ENCODE peak calls at places on chromosomes 13 and 19, in ten cellular contexts. One of them, this sample, is unnamed.
A peak's percentile ranks its signal among the peaks of the same experiment; 100 is the strongest.

GRCh38 chr13:94662274-94662945 is 49.9 kb downstream of the SOX21 start:
- DNase-seq in ureter: no peak
- DNase-seq in heart right ventricle: no peak
- DNase-seq in CD8-positive, alpha-beta T cell: no peak
- DNase-seq in NCI-H2171 treated with DMSO at 0.1 percent for 48 hours: no peak
- DNase-seq in body of pancreas: no peak
- DNase-seq in activated CD4-positive, alpha-beta T cell treated with anti-CD3 and anti-CD28 coated beads, Interleukin-2, amount 50 U/mL, for 1 hour: no peak
- DNase-seq in activated T-helper 1 cell treated with anti-CD3 and anti-CD28 coated beads, Interleukin-12 subunit alpha, Interleukin-12 subunit beta, Interleukin-2, Interleukin-4 antibody, amounts not matched to agents 30 ng/mL and 10 ng/mL and 1 ng/mL, durations not matched to agents 14 hours and 24 hours and 36 hours: no peak
- DNase-seq in stimulated activated CD4-positive, alpha-beta T cell treated with anti-CD3 and anti-CD28 coated beads, Interleukin-12 subunit alpha, Interleukin-12 subunit beta, amount 100 ng/mL, for 48 hours: no peak
- DNase-seq in mucosa of descending colon: no peak
- DNase-seq in this sample: peak; percentile 47

GRCh38 chr13:107351305-107351704 is 783.4 kb upstream of the ARGLU1 start:
- DNase-seq in heart right ventricle: no peak
- DNase-seq in CD8-positive, alpha-beta T cell: no peak
- DNase-seq in activated T-helper 1 cell treated with anti-CD3 and anti-CD28 coated beads, Interleukin-12 subunit alpha, Interleukin-12 subunit beta, Interleukin-2, Interleukin-4 antibody, amounts not matched to agents 30 ng/mL and 10 ng/mL and 1 ng/mL, durations not matched to agents 14 hours and 24 hours and 36 hours: no peak
- DNase-seq in activated CD4-positive, alpha-beta T cell treated with anti-CD3 and anti-CD28 coated beads, Interleukin-2, amount 50 U/mL, for 1 hour: no peak
- DNase-seq in body of pancreas: no peak
- DNase-seq in stimulated activated CD4-positive, alpha-beta T cell treated with anti-CD3 and anti-CD28 coated beads, Interleukin-12 subunit alpha, Interleukin-12 subunit beta, amount 100 ng/mL, for 48 hours: no peak
- DNase-seq in NCI-H2171 treated with DMSO at 0.1 percent for 48 hours: no peak
- DNase-seq in ureter: no peak
- DNase-seq in mucosa of descending colon: no peak
- DNase-seq in this sample: peak; percentile 41

GRCh38 chr13:79782541-79783216 is 301.7 kb downstream of the NDFIP2 start:
- DNase-seq in mucosa of descending colon: peak; percentile 44
- DNase-seq in activated CD4-positive, alpha-beta T cell treated with anti-CD3 and anti-CD28 coated beads, Interleukin-2, amount 50 U/mL, for 1 hour: no peak
- DNase-seq in activated T-helper 1 cell treated with anti-CD3 and anti-CD28 coated beads, Interleukin-12 subunit alpha, Interleukin-12 subunit beta, Interleukin-2, Interleukin-4 antibody, amounts not matched to agents 30 ng/mL and 10 ng/mL and 1 ng/mL, durations not matched to agents 14 hours and 24 hours and 36 hours: no peak
- DNase-seq in body of pancreas: peak; percentile 70
- DNase-seq in heart right ventricle: peak; percentile 77
- DNase-seq in CD8-positive, alpha-beta T cell: no peak
- DNase-seq in NCI-H2171 treated with DMSO at 0.1 percent for 48 hours: no peak
- DNase-seq in ureter: peak; percentile 54
- DNase-seq in stimulated activated CD4-positive, alpha-beta T cell treated with anti-CD3 and anti-CD28 coated beads, Interleukin-12 subunit alpha, Interleukin-12 subunit beta, amount 100 ng/mL, for 48 hours: no peak
- DNase-seq in this sample: peak; percentile 79

GRCh38 chr13:106522112-106522511 is 13.3 kb downstream of the EFNB2 start:
- DNase-seq in mucosa of descending colon: no peak
- DNase-seq in activated T-helper 1 cell treated with anti-CD3 and anti-CD28 coated beads, Interleukin-12 subunit alpha, Interleukin-12 subunit beta, Interleukin-2, Interleukin-4 antibody, amounts not matched to agents 30 ng/mL and 10 ng/mL and 1 ng/mL, durations not matched to agents 14 hours and 24 hours and 36 hours: no peak
- DNase-seq in CD8-positive, alpha-beta T cell: no peak
- DNase-seq in heart right ventricle: no peak
- DNase-seq in NCI-H2171 treated with DMSO at 0.1 percent for 48 hours: peak; percentile 58
- DNase-seq in body of pancreas: no peak
- DNase-seq in stimulated activated CD4-positive, alpha-beta T cell treated with anti-CD3 and anti-CD28 coated beads, Interleukin-12 subunit alpha, Interleukin-12 subunit beta, amount 100 ng/mL, for 48 hours: no peak
- DNase-seq in ureter: no peak
- DNase-seq in activated CD4-positive, alpha-beta T cell treated with anti-CD3 and anti-CD28 coated beads, Interleukin-2, amount 50 U/mL, for 1 hour: no peak
- DNase-seq in this sample: no peak

GRCh38 chr13:98848736-98849135 is 96.3 kb upstream of the SLC15A1 start:
- DNase-seq in NCI-H2171 treated with DMSO at 0.1 percent for 48 hours: no peak
- DNase-seq in body of pancreas: no peak
- DNase-seq in activated T-helper 1 cell treated with anti-CD3 and anti-CD28 coated beads, Interleukin-12 subunit alpha, Interleukin-12 subunit beta, Interleukin-2, Interleukin-4 antibody, amounts not matched to agents 30 ng/mL and 10 ng/mL and 1 ng/mL, durations not matched to agents 14 hours and 24 hours and 36 hours: no peak
- DNase-seq in heart right ventricle: no peak
- DNase-seq in activated CD4-positive, alpha-beta T cell treated with anti-CD3 and anti-CD28 coated beads, Interleukin-2, amount 50 U/mL, for 1 hour: no peak
- DNase-seq in ureter: no peak
- DNase-seq in CD8-positive, alpha-beta T cell: no peak
- DNase-seq in mucosa of descending colon: no peak
- DNase-seq in stimulated activated CD4-positive, alpha-beta T cell treated with anti-CD3 and anti-CD28 coated beads, Interleukin-12 subunit alpha, Interleukin-12 subunit beta, amount 100 ng/mL, for 48 hours: no peak
- DNase-seq in this sample: no peak

GRCh38 chr19:33601583-33601982 is 20.2 kb upstream of the CHST8 start:
- DNase-seq in body of pancreas: no peak
- DNase-seq in mucosa of descending colon: no peak
- DNase-seq in NCI-H2171 treated with DMSO at 0.1 percent for 48 hours: no peak
- DNase-seq in heart right ventricle: no peak
- DNase-seq in stimulated activated CD4-positive, alpha-beta T cell treated with anti-CD3 and anti-CD28 coated beads, Interleukin-12 subunit alpha, Interleukin-12 subunit beta, amount 100 ng/mL, for 48 hours: no peak
- DNase-seq in activated CD4-positive, alpha-beta T cell treated with anti-CD3 and anti-CD28 coated beads, Interleukin-2, amount 50 U/mL, for 1 hour: no peak
- DNase-seq in activated T-helper 1 cell treated with anti-CD3 and anti-CD28 coated beads, Interleukin-12 subunit alpha, Interleukin-12 subunit beta, Interleukin-2, Interleukin-4 antibody, amounts not matched to agents 30 ng/mL and 10 ng/mL and 1 ng/mL, durations not matched to agents 14 hours and 24 hours and 36 hours: no peak
- DNase-seq in CD8-positive, alpha-beta T cell: no peak
- DNase-seq in ureter: no peak
- DNase-seq in this sample: no peak

GRCh38 chr13:50222569-50223332 is 207.5 kb downstream of the KCNRG start:
- DNase-seq in NCI-H2171 treated with DMSO at 0.1 percent for 48 hours: peak; percentile 7
- DNase-seq in activated CD4-positive, alpha-beta T cell treated with anti-CD3 and anti-CD28 coated beads, Interleukin-2, amount 50 U/mL, for 1 hour: no peak
- DNase-seq in activated T-helper 1 cell treated with anti-CD3 and anti-CD28 coated beads, Interleukin-12 subunit alpha, Interleukin-12 subunit beta, Interleukin-2, Interleukin-4 antibody, amounts not matched to agents 30 ng/mL and 10 ng/mL and 1 ng/mL, durations not matched to agents 14 hours and 24 hours and 36 hours: no peak
- DNase-seq in mucosa of descending colon: peak; percentile 55
- DNase-seq in CD8-positive, alpha-beta T cell: no peak
- DNase-seq in body of pancreas: peak; percentile 52
- DNase-seq in heart right ventricle: peak; percentile 37
- DNase-seq in ureter: peak; percentile 54
- DNase-seq in stimulated activated CD4-positive, alpha-beta T cell treated with anti-CD3 and anti-CD28 coated beads, Interleukin-12 subunit alpha, Interleukin-12 subunit beta, amount 100 ng/mL, for 48 hours: no peak
- DNase-seq in this sample: no peak

GRCh38 chr19:41930926-41931592 is 2.8 kb upstream of the ERFL start:
- DNase-seq in ureter: no peak
- DNase-seq in heart right ventricle: no peak
- DNase-seq in stimulated activated CD4-positive, alpha-beta T cell treated with anti-CD3 and anti-CD28 coated beads, Interleukin-12 subunit alpha, Interleukin-12 subunit beta, amount 100 ng/mL, for 48 hours: no peak
- DNase-seq in body of pancreas: no peak
- DNase-seq in mucosa of descending colon: no peak
- DNase-seq in NCI-H2171 treated with DMSO at 0.1 percent for 48 hours: peak; percentile 46
- DNase-seq in CD8-positive, alpha-beta T cell: no peak
- DNase-seq in activated T-helper 1 cell treated with anti-CD3 and anti-CD28 coated beads, Interleukin-12 subunit alpha, Interleukin-12 subunit beta, Interleukin-2, Interleukin-4 antibody, amounts not matched to agents 30 ng/mL and 10 ng/mL and 1 ng/mL, durations not matched to agents 14 hours and 24 hours and 36 hours: no peak
- DNase-seq in activated CD4-positive, alpha-beta T cell treated with anti-CD3 and anti-CD28 coated beads, Interleukin-2, amount 50 U/mL, for 1 hour: no peak
- DNase-seq in this sample: peak; percentile 90

GRCh38 chr19:49638360-49638759 is 1.6 kb downstream of the RRAS start:
- DNase-seq in heart right ventricle: peak; percentile 32
- DNase-seq in NCI-H2171 treated with DMSO at 0.1 percent for 48 hours: no peak
- DNase-seq in activated CD4-positive, alpha-beta T cell treated with anti-CD3 and anti-CD28 coated beads, Interleukin-2, amount 50 U/mL, for 1 hour: no peak
- DNase-seq in ureter: no peak
- DNase-seq in mucosa of descending colon: peak; percentile 56
- DNase-seq in activated T-helper 1 cell treated with anti-CD3 and anti-CD28 coated beads, Interleukin-12 subunit alpha, Interleukin-12 subunit beta, Interleukin-2, Interleukin-4 antibody, amounts not matched to agents 30 ng/mL and 10 ng/mL and 1 ng/mL, durations not matched to agents 14 hours and 24 hours and 36 hours: no peak
- DNase-seq in CD8-positive, alpha-beta T cell: no peak
- DNase-seq in body of pancreas: no peak
- DNase-seq in stimulated activated CD4-positive, alpha-beta T cell treated with anti-CD3 and anti-CD28 coated beads, Interleukin-12 subunit alpha, Interleukin-12 subunit beta, amount 100 ng/mL, for 48 hours: no peak
- DNase-seq in this sample: peak; percentile 44